ENCODE peak calls at places on chromosomes 12 and 14, in six cellular contexts. D, B, N, A, E and M are unnamed samples.

GRCh38 chr14:64502476-64503183 is 1.0 kb downstream of the ZBTB25 start:
- DNase-seq in E (no peak), D (no peak), A (no peak), B (no peak), N (no peak), M (peak)

GRCh38 chr12:7154042-7154441 is 23.9 kb downstream of the CLSTN3 start:
- DNase-seq in E (no peak), N (no peak), B (no peak), D (no peak), A (no peak), M (no peak)

GRCh38 chr14:99728231-99728920 is 44.3 kb downstream of the CYP46A1 start:
- DNase-seq in N (peak), B (no peak), A (peak), E (no peak), D (no peak), M (no peak)

GRCh38 chr12:288687-289086 is 26.1 kb upstream of the SLC6A13 start:
- DNase-seq in E (peak), A (no peak), N (peak), D (peak), B (no peak), M (no peak)

GRCh38 chr14:63186453-63186852 is 17.8 kb upstream of the RHOJ start:
- DNase-seq in D (peak), B (no peak), N (no peak), A (no peak), E (no peak), M (no peak)

GRCh38 chr14:69657961-69658360 is 46.6 kb downstream of the SUSD6 start:
- DNase-seq in B (no peak), E (peak), N (peak), D (no peak), A (peak), M (peak)

GRCh38 chr12:96434107-96434506 is 33.9 kb upstream of the CDK17 start:
- DNase-seq in A (no peak), D (peak), E (peak), B (peak), N (peak), M (peak)

GRCh38 chr12:86117711-86118110 is 138.5 kb downstream of the MGAT4C start:
- DNase-seq in N (no peak), B (no peak), D (no peak), A (no peak), E (peak), M (no peak)

GRCh38 chr14:60760648-60761364 is 26.2 kb downstream of the MNAT1 start:
- DNase-seq in A (no peak), D (no peak), E (no peak), N (no peak), B (no peak), M (no peak)

GRCh38 chr12:95257541-95257940 is 39.9 kb downstream of the VEZT start:
- DNase-seq in B (no peak), D (no peak), E (no peak), A (no peak), N (no peak), M (no peak)

GRCh38 chr12:101841069-101841468 is 10.3 kb upstream of the GNPTAB start:
- DNase-seq in B (no peak), A (no peak), D (no peak), N (no peak), E (no peak), M (no peak)

GRCh38 chr12:30925607-30926242 is 823 bp upstream of the TSPAN11 start:
- DNase-seq in N (no peak), A (no peak), E (no peak), B (no peak), D (no peak), M (no peak)

GRCh38 chr12:57889541-57889989 is 43.0 kb upstream of the CTDSP2 start:
- DNase-seq in B (no peak), A (no peak), E (peak), N (peak), D (peak), M (peak)

GRCh38 chr12:44294649-44295048 is 458.8 kb downstream of the TMEM117 start:
- DNase-seq in D (no peak), E (no peak), N (no peak), B (no peak), A (no peak), M (no peak)

GRCh38 chr14:69559581-69560011 is 15.1 kb downstream of the CCDC177 start:
- DNase-seq in N (no peak), D (no peak), B (no peak), A (no peak), E (no peak), M (no peak)

GRCh38 chr12:88305491-88305890 is 163.4 kb downstream of the TMTC3 start:
- DNase-seq in D (no peak), N (no peak), E (no peak), B (no peak), A (no peak), M (no peak)

GRCh38 chr14:95274874-95275273 is 44.8 kb downstream of the CLMN start:
- DNase-seq in E (no peak), B (no peak), A (peak), D (no peak), N (no peak), M (no peak)

GRCh38 chr12:28770329-28770728 is 378.7 kb upstream of the FAR2 start:
- DNase-seq in A (no peak), B (no peak), N (no peak), D (no peak), E (no peak), M (peak)

GRCh38 chr12:28936711-28937110 is 212.4 kb upstream of the FAR2 start:
- DNase-seq in N (no peak), D (no peak), E (no peak), A (no peak), B (no peak), M (no peak)

GRCh38 chr12:109388167-109388563 is 40.5 kb downstream of the MYO1H start:
- DNase-seq in B (no peak), A (no peak), E (no peak), D (no peak), N (no peak), M (no peak)

GRCh38 chr12:128486951-128487350 is 220.0 kb downstream of the TMEM132C start:
- DNase-seq in E (no peak), N (peak), D (no peak), A (peak), B (no peak), M (peak)

GRCh38 chr12:69500631-69501030 is 30.4 kb downstream of the FRS2 start:
- DNase-seq in D (peak), A (no peak), B (no peak), E (no peak), N (no peak), M (no peak)

GRCh38 chr12:65881965-65882413 is 57.7 kb downstream of the HMGA2 start:
- DNase-seq in B (no peak), E (peak), D (no peak), N (no peak), A (peak), M (no peak)

GRCh38 chr12:15629108-15629507 is 160.1 kb downstream of the EPS8 start:
- DNase-seq in A (peak), E (peak), B (no peak), D (peak), N (peak), M (no peak)

GRCh38 chr12:2891240-2892053 is 756 bp downstream of the TULP3 start:
- DNase-seq in D (peak), E (no peak), N (peak), B (no peak), A (peak), M (peak)

GRCh38 chr12:122724641-122725243 is 5.9 kb downstream of the HCAR1 start:
- DNase-seq in A (no peak), B (no peak), D (no peak), N (no peak), E (no peak), M (no peak)

GRCh38 chr14:104101651-104102281 is 16.3 kb downstream of the ASPG start:
- DNase-seq in B (no peak), E (no peak), D (no peak), A (no peak), N (no peak), M (no peak)

GRCh38 chr12:66144796-66145754 is 14.5 kb upstream of the LLPH start:
- DNase-seq in A (peak), E (peak), B (no peak), N (peak), D (peak), M (no peak)

GRCh38 chr12:122079038-122079531 is 529 bp downstream of the MLXIP start:
- DNase-seq in N (peak), B (peak), A (peak), D (peak), E (no peak), M (peak)